ENCODE peak calls at places on chromosomes 2 and 18, in five cellular contexts. One of them, this sample, is unnamed.

GRCh38 chr2:160207804-160208661 is 8.0 kb upstream of the ITGB6 start:
- DNase-seq in stomach: peak; percentile 82
- DNase-seq in colonic mucosa: peak; percentile 90
- DNase-seq in AML-193: peak; percentile 23
- DNase-seq in ELR: peak; percentile 96
- DNase-seq in this sample: peak; percentile 57

GRCh38 chr2:204051476-204051875 is 114.9 kb downstream of the ICOS start:
- DNase-seq in stomach: no peak
- DNase-seq in colonic mucosa: no peak
- DNase-seq in AML-193: no peak
- DNase-seq in ELR: peak; percentile 12
- DNase-seq in this sample: no peak

GRCh38 chr2:237364655-237365054 is 49.3 kb downstream of the COL6A3 start:
- DNase-seq in stomach: no peak
- DNase-seq in colonic mucosa: no peak
- DNase-seq in AML-193: no peak
- DNase-seq in ELR: no peak
- DNase-seq in this sample: no peak

GRCh38 chr2:68244456-68244855 is 7.9 kb downstream of the PPP3R1 start:
- DNase-seq in stomach: no peak
- DNase-seq in colonic mucosa: no peak
- DNase-seq in AML-193: no peak
- DNase-seq in ELR: peak; percentile 31
- DNase-seq in this sample: no peak

GRCh38 chr2:133271105-133271504 is 297.2 kb downstream of the NCKAP5 start:
- DNase-seq in stomach: no peak
- DNase-seq in colonic mucosa: no peak
- DNase-seq in AML-193: no peak
- DNase-seq in ELR: no peak
- DNase-seq in this sample: no peak

GRCh38 chr2:25330273-25330672 is 11.5 kb downstream of the DNMT3A start:
- DNase-seq in stomach: no peak
- DNase-seq in colonic mucosa: no peak
- DNase-seq in AML-193: no peak
- DNase-seq in ELR: no peak
- DNase-seq in this sample: no peak

GRCh38 chr18:23283933-23284430 is 148.7 kb downstream of the CABLES1 start:
- DNase-seq in stomach: no peak
- DNase-seq in colonic mucosa: no peak
- DNase-seq in AML-193: no peak
- DNase-seq in ELR: peak; percentile 90
- DNase-seq in this sample: no peak

GRCh38 chr2:120867290-120868231 is 131.9 kb downstream of the GLI2 start:
- DNase-seq in stomach: peak; percentile 63
- DNase-seq in colonic mucosa: peak; percentile 49
- DNase-seq in AML-193: no peak
- DNase-seq in ELR: peak; percentile 87
- DNase-seq in this sample: no peak

GRCh38 chr18:49704334-49704733 is 109.0 kb downstream of the ACAA2 start:
- DNase-seq in stomach: no peak
- DNase-seq in colonic mucosa: no peak
- DNase-seq in AML-193: no peak
- DNase-seq in ELR: no peak
- DNase-seq in this sample: no peak

GRCh38 chr2:168490015-168490874 is 34.2 kb downstream of the CERS6 start:
- DNase-seq in stomach: no peak
- DNase-seq in colonic mucosa: no peak
- DNase-seq in AML-193: peak; percentile 81
- DNase-seq in ELR: peak; percentile 69
- DNase-seq in this sample: no peak

GRCh38 chr18:5197461-5197860 is 404 bp upstream of the AKAIN1 start:
- DNase-seq in stomach: no peak
- DNase-seq in colonic mucosa: no peak
- DNase-seq in AML-193: no peak
- DNase-seq in ELR: no peak
- DNase-seq in this sample: no peak

GRCh38 chr2:73896362-73897239 is 3.8 kb downstream of the ACTG2 start:
- DNase-seq in stomach: no peak
- DNase-seq in colonic mucosa: no peak
- DNase-seq in AML-193: no peak
- DNase-seq in ELR: peak; percentile 30
- DNase-seq in this sample: no peak

GRCh38 chr2:113876503-113877387 is 13.1 kb upstream of the ACTR3 start:
- DNase-seq in stomach: peak; percentile 89
- DNase-seq in colonic mucosa: peak; percentile 84
- DNase-seq in AML-193: no peak
- DNase-seq in ELR: peak; percentile 58
- DNase-seq in this sample: no peak

GRCh38 chr2:151860613-151861146 is 32.5 kb upstream of the ARL5A start:
- DNase-seq in stomach: no peak
- DNase-seq in colonic mucosa: no peak
- DNase-seq in AML-193: no peak
- DNase-seq in ELR: no peak
- DNase-seq in this sample: no peak

GRCh38 chr2:86021396-86022378 is 84.0 kb downstream of the POLR1A start:
- DNase-seq in stomach: no peak
- DNase-seq in colonic mucosa: no peak
- DNase-seq in AML-193: no peak
- DNase-seq in ELR: peak; percentile 27
- DNase-seq in this sample: no peak

GRCh38 chr2:158325031-158325781 is 131.3 kb downstream of the CCDC148 start:
- DNase-seq in stomach: no peak
- DNase-seq in colonic mucosa: no peak
- DNase-seq in AML-193: no peak
- DNase-seq in ELR: peak; percentile 81
- DNase-seq in this sample: no peak

GRCh38 chr2:229265727-229266126 is 5.4 kb downstream of the PID1 start:
- DNase-seq in stomach: no peak
- DNase-seq in colonic mucosa: no peak
- DNase-seq in AML-193: no peak
- DNase-seq in ELR: no peak
- DNase-seq in this sample: peak; percentile 71

GRCh38 chr2:180222642-180223041 is 215.5 kb upstream of the CWC22 start:
- DNase-seq in stomach: no peak
- DNase-seq in colonic mucosa: peak; percentile 20
- DNase-seq in AML-193: no peak
- DNase-seq in ELR: peak; percentile 28
- DNase-seq in this sample: no peak

GRCh38 chr18:23703057-23703986 is 14.1 kb downstream of the LAMA3 start:
- DNase-seq in stomach: no peak
- DNase-seq in colonic mucosa: peak; percentile 36
- DNase-seq in AML-193: peak; percentile 29
- DNase-seq in ELR: peak; percentile 83
- DNase-seq in this sample: no peak

GRCh38 chr2:60882971-60883753 is 1.8 kb downstream of the REL start:
- DNase-seq in stomach: no peak
- DNase-seq in colonic mucosa: peak; percentile 38
- DNase-seq in AML-193: peak; percentile 61
- DNase-seq in ELR: peak; percentile 39
- DNase-seq in this sample: peak; percentile 48

GRCh38 chr2:12479042-12479601 is 237.6 kb upstream of the TRIB2 start:
- DNase-seq in stomach: no peak
- DNase-seq in colonic mucosa: no peak
- DNase-seq in AML-193: peak; percentile 3
- DNase-seq in ELR: peak; percentile 39
- DNase-seq in this sample: no peak

GRCh38 chr2:49165662-49166061 is 11.3 kb upstream of the FSHR start:
- DNase-seq in stomach: no peak
- DNase-seq in colonic mucosa: no peak
- DNase-seq in AML-193: no peak
- DNase-seq in ELR: no peak
- DNase-seq in this sample: no peak

GRCh38 chr2:231666171-231667095 is 41.9 kb upstream of the PTMA start:
- DNase-seq in stomach: peak; percentile 96
- DNase-seq in colonic mucosa: peak; percentile 97
- DNase-seq in AML-193: peak; percentile 91
- DNase-seq in ELR: peak; percentile 93
- DNase-seq in this sample: peak; percentile 83

GRCh38 chr18:67108894-67109293 is 407.6 kb downstream of the DSEL start:
- DNase-seq in stomach: no peak
- DNase-seq in colonic mucosa: no peak
- DNase-seq in AML-193: no peak
- DNase-seq in ELR: no peak
- DNase-seq in this sample: no peak

GRCh38 chr2:234880551-234881211 is 71.1 kb upstream of the SH3BP4 start:
- DNase-seq in stomach: peak; percentile 54
- DNase-seq in colonic mucosa: peak; percentile 43
- DNase-seq in AML-193: no peak
- DNase-seq in ELR: peak; percentile 95
- DNase-seq in this sample: peak; percentile 86

GRCh38 chr2:113797237-113797636 is 40.8 kb upstream of the SLC35F5 start:
- DNase-seq in stomach: no peak
- DNase-seq in colonic mucosa: no peak
- DNase-seq in AML-193: no peak
- DNase-seq in ELR: no peak
- DNase-seq in this sample: no peak

GRCh38 chr2:199602271-199602895 is 144.6 kb upstream of the SATB2 start:
- DNase-seq in stomach: no peak
- DNase-seq in colonic mucosa: peak; percentile 19
- DNase-seq in AML-193: no peak
- DNase-seq in ELR: peak; percentile 47
- DNase-seq in this sample: no peak

GRCh38 chr2:171711351-171711750 is 24.1 kb downstream of the DYNC1I2 start:
- DNase-seq in stomach: no peak
- DNase-seq in colonic mucosa: no peak
- DNase-seq in AML-193: no peak
- DNase-seq in ELR: peak; percentile 52
- DNase-seq in this sample: no peak

GRCh38 chr2:102277202-102277700 is 34.1 kb upstream of the IL1RL1 start:
- DNase-seq in stomach: no peak
- DNase-seq in colonic mucosa: no peak
- DNase-seq in AML-193: no peak
- DNase-seq in ELR: no peak
- DNase-seq in this sample: no peak

GRCh38 chr2:173184031-173185004 is 108.7 kb downstream of the MAP3K20 start:
- DNase-seq in stomach: no peak
- DNase-seq in colonic mucosa: peak; percentile 43
- DNase-seq in AML-193: no peak
- DNase-seq in ELR: peak; percentile 99
- DNase-seq in this sample: no peak

GRCh38 chr18:8499810-8500663 is 109.2 kb upstream of the RAB12 start:
- DNase-seq in stomach: no peak
- DNase-seq in colonic mucosa: no peak
- DNase-seq in AML-193: no peak
- DNase-seq in ELR: no peak
- DNase-seq in this sample: peak; percentile 21

GRCh38 chr2:121694398-121695178 is 42.1 kb downstream of the NIFK start:
- DNase-seq in stomach: no peak
- DNase-seq in colonic mucosa: no peak
- DNase-seq in AML-193: no peak
- DNase-seq in ELR: peak; percentile 27
- DNase-seq in this sample: no peak

GRCh38 chr2:168216351-168217005 is 30.9 kb downstream of the STK39 start:
- DNase-seq in stomach: peak; percentile 47
- DNase-seq in colonic mucosa: peak; percentile 81
- DNase-seq in AML-193: no peak
- DNase-seq in ELR: peak; percentile 54
- DNase-seq in this sample: no peak